ENCODE peak calls at places on chromosomes 12 and 14, in five cellular contexts. V is effector memory CD8-positive, alpha-beta T cell; R is NCI-H460; X is NCI-H1694 treated with DMSO at 0.1 percent for 48 hours; E is HuH-7. A is an unnamed sample.

GRCh38 chr14:94043111-94043755 is 17.1 kb downstream of the OTUB2 start:
- DNase-seq in V (no peak), R (no peak), X (no peak), E (no peak), A (no peak)

GRCh38 chr12:38775457-38775856 is 129.9 kb downstream of the CPNE8 start:
- DNase-seq in V (no peak), R (no peak), X (no peak), E (no peak), A (no peak)

GRCh38 chr12:48933664-48934311 is 8.5 kb upstream of the FKBP11 start:
- DNase-seq in V (peak), R (no peak), X (no peak), E (no peak), A (no peak)

GRCh38 chr12:31906581-31907286 is 52.5 kb upstream of the RESF1 start:
- DNase-seq in V (no peak), R (no peak), X (no peak), E (no peak), A (no peak)

GRCh38 chr12:68175566-68176033 is 16.1 kb upstream of the IFNG start:
- DNase-seq in V (peak), R (no peak), X (no peak), E (no peak), A (no peak)

GRCh38 chr14:99261916-99262787 is 9.8 kb downstream of the BCL11B start:
- DNase-seq in V (peak), R (no peak), X (no peak), E (no peak), A (no peak)

GRCh38 chr12:120822832-120823503 is 81.2 kb downstream of the SPPL3 start:
- DNase-seq in V (no peak), R (no peak), X (no peak), E (no peak), A (no peak)

GRCh38 chr12:125530876-125531275 is 465.6 kb downstream of the AACS start:
- DNase-seq in V (no peak), R (no peak), X (no peak), E (no peak), A (no peak)

GRCh38 chr12:51941011-51941561 is 10.4 kb upstream of the ACVR1B start:
- DNase-seq in V (no peak), R (no peak), X (peak), E (no peak), A (no peak)

GRCh38 chr14:61334197-61334701 is 12.9 kb downstream of the PRKCH start:
- DNase-seq in V (no peak), R (no peak), X (no peak), E (no peak), A (no peak)

GRCh38 chr12:5430639-5431603 is 987 bp upstream of the NTF3 start:
- DNase-seq in V (no peak), R (no peak), X (no peak), E (no peak), A (no peak)

GRCh38 chr12:106566771-106567170 is 16.0 kb upstream of the RFX4 start:
- DNase-seq in V (no peak), R (no peak), X (no peak), E (no peak), A (no peak)

GRCh38 chr12:80140005-80140404 is 40.7 kb downstream of the OTOGL start:
- DNase-seq in V (no peak), R (no peak), X (no peak), E (no peak), A (no peak)

GRCh38 chr12:89082354-89082753 is 269.9 kb downstream of the DUSP6 start:
- DNase-seq in V (no peak), R (no peak), X (no peak), E (no peak), A (no peak)

GRCh38 chr14:66078031-66078430 is 408.1 kb upstream of the CCDC196 start:
- DNase-seq in V (no peak), R (no peak), X (no peak), E (no peak), A (peak)

GRCh38 chr14:63276492-63277342 is 42.0 kb downstream of the GPHB5 start:
- DNase-seq in V (no peak), R (peak), X (peak), E (peak), A (peak)

GRCh38 chr12:131944601-131945251 is 5.0 kb upstream of the EP400 start:
- DNase-seq in V (no peak), R (no peak), X (no peak), E (no peak), A (no peak)

GRCh38 chr14:66600416-66600815 is 92.5 kb downstream of the GPHN start:
- DNase-seq in V (no peak), R (no peak), X (no peak), E (no peak), A (no peak)

GRCh38 chr14:77485901-77486678 is 12.5 kb downstream of the ISM2 start:
- DNase-seq in V (no peak), R (no peak), X (no peak), E (no peak), A (no peak)

GRCh38 chr14:55301722-55302121 is 30.5 kb downstream of the FBXO34 start:
- DNase-seq in V (no peak), R (no peak), X (no peak), E (no peak), A (no peak)

GRCh38 chr14:99213101-99213500 is 58.9 kb downstream of the BCL11B start:
- DNase-seq in V (no peak), R (no peak), X (no peak), E (no peak), A (no peak)

GRCh38 chr14:103130965-103131364 is 7.7 kb downstream of the TNFAIP2 start:
- DNase-seq in V (no peak), R (no peak), X (peak), E (no peak), A (no peak)

GRCh38 chr12:24561882-24562760 is 386.8 kb downstream of the BCAT1 start:
- DNase-seq in V (no peak), R (no peak), X (peak), E (peak), A (no peak)

GRCh38 chr14:56891226-56891625 is 80.9 kb upstream of the OTX2 start:
- DNase-seq in V (no peak), R (no peak), X (no peak), E (no peak), A (no peak)

GRCh38 chr14:33237102-33237501 is 298.4 kb downstream of the NPAS3 start:
- DNase-seq in V (no peak), R (no peak), X (no peak), E (no peak), A (no peak)

GRCh38 chr12:48969847-48970701 is 1.5 kb downstream of the WNT10B start:
- DNase-seq in V (peak), R (no peak), X (no peak), E (peak), A (no peak)

GRCh38 chr12:57142121-57142520 is 5.3 kb downstream of the LRP1-AS start:
- DNase-seq in V (no peak), R (no peak), X (no peak), E (no peak), A (no peak)

GRCh38 chr12:67241482-67241881 is 27.7 kb upstream of the CAND1 start:
- DNase-seq in V (no peak), R (no peak), X (no peak), E (no peak), A (no peak)

A was measured in cerebellum.